ENCODE peak calls at places on chromosomes 5 and 9, in five cellular contexts. One of them, this sample, is unnamed.

GRCh38 chr9:34759432-34760134 is 49.6 kb upstream of the CCL21 start:
- DNase-seq in GM13977: no peak
- DNase-seq in occipital lobe: peak
- DNase-seq in GDM1: no peak
- DNase-seq in hippocampal formation: peak
- DNase-seq in this sample: no peak

GRCh38 chr5:176656467-176656990 is 9.2 kb downstream of the TSPAN17 start:
- DNase-seq in GM13977: no peak
- DNase-seq in occipital lobe: no peak
- DNase-seq in GDM1: no peak
- DNase-seq in hippocampal formation: no peak
- DNase-seq in this sample: no peak

GRCh38 chr5:142617416-142617815 is 68.5 kb downstream of the FGF1 start:
- DNase-seq in GM13977: peak
- DNase-seq in occipital lobe: no peak
- DNase-seq in GDM1: no peak
- DNase-seq in hippocampal formation: no peak
- DNase-seq in this sample: no peak

GRCh38 chr5:149677721-149678120 is 52.4 kb upstream of the PPARGC1B start:
- DNase-seq in GM13977: no peak
- DNase-seq in occipital lobe: no peak
- DNase-seq in GDM1: no peak
- DNase-seq in hippocampal formation: peak
- DNase-seq in this sample: no peak

GRCh38 chr5:35478856-35479682 is 138.6 kb upstream of the SPEF2 start:
- DNase-seq in GM13977: peak
- DNase-seq in occipital lobe: no peak
- DNase-seq in GDM1: no peak
- DNase-seq in hippocampal formation: no peak
- DNase-seq in this sample: no peak

GRCh38 chr5:14706615-14707021 is 42.1 kb downstream of the OTULIN start:
- DNase-seq in GM13977: no peak
- DNase-seq in occipital lobe: peak
- DNase-seq in GDM1: no peak
- DNase-seq in hippocampal formation: no peak
- DNase-seq in this sample: no peak

GRCh38 chr9:111036068-111036789 is 2.0 kb downstream of the LPAR1 start:
- DNase-seq in GM13977: no peak
- DNase-seq in occipital lobe: peak
- DNase-seq in GDM1: peak
- DNase-seq in hippocampal formation: peak
- DNase-seq in this sample: peak

GRCh38 chr9:132877818-132878694 is at the start of gene AK8:
- DNase-seq in GM13977: peak
- DNase-seq in occipital lobe: peak
- DNase-seq in GDM1: peak
- DNase-seq in hippocampal formation: peak
- DNase-seq in this sample: peak

GRCh38 chr5:73674669-73675004 is 48.6 kb downstream of the ARHGEF28 start:
- DNase-seq in GM13977: no peak
- DNase-seq in occipital lobe: no peak
- DNase-seq in GDM1: no peak
- DNase-seq in hippocampal formation: no peak
- DNase-seq in this sample: no peak

GRCh38 chr9:89882876-89883275 is 278.1 kb downstream of the GADD45G start:
- DNase-seq in GM13977: no peak
- DNase-seq in occipital lobe: no peak
- DNase-seq in GDM1: no peak
- DNase-seq in hippocampal formation: no peak
- DNase-seq in this sample: no peak

GRCh38 chr5:177100714-177101121 is 14.0 kb downstream of the FGFR4 start:
- DNase-seq in GM13977: no peak
- DNase-seq in occipital lobe: no peak
- DNase-seq in GDM1: no peak
- DNase-seq in hippocampal formation: no peak
- DNase-seq in this sample: no peak

GRCh38 chr5:36200513-36200912 is 41.2 kb downstream of the NADK2 start:
- DNase-seq in GM13977: no peak
- DNase-seq in occipital lobe: no peak
- DNase-seq in GDM1: no peak
- DNase-seq in hippocampal formation: no peak
- DNase-seq in this sample: no peak

GRCh38 chr5:65907138-65907537 is 19.2 kb upstream of the ERBIN start:
- DNase-seq in GM13977: no peak
- DNase-seq in occipital lobe: no peak
- DNase-seq in GDM1: no peak
- DNase-seq in hippocampal formation: no peak
- DNase-seq in this sample: no peak

GRCh38 chr5:78718827-78719226 is 70.3 kb upstream of the LHFPL2 start:
- DNase-seq in GM13977: no peak
- DNase-seq in occipital lobe: no peak
- DNase-seq in GDM1: no peak
- DNase-seq in hippocampal formation: no peak
- DNase-seq in this sample: no peak

GRCh38 chr9:88738708-88739107 is 203.7 kb downstream of the NXNL2 start:
- DNase-seq in GM13977: no peak
- DNase-seq in occipital lobe: no peak
- DNase-seq in GDM1: no peak
- DNase-seq in hippocampal formation: no peak
- DNase-seq in this sample: no peak

GRCh38 chr5:145825751-145826180 is 9.4 kb downstream of the PRELID2 start:
- DNase-seq in GM13977: peak
- DNase-seq in occipital lobe: no peak
- DNase-seq in GDM1: no peak
- DNase-seq in hippocampal formation: peak
- DNase-seq in this sample: peak

GRCh38 chr9:37994639-37995347 is 74.2 kb downstream of the SHB start:
- DNase-seq in GM13977: peak
- DNase-seq in occipital lobe: peak
- DNase-seq in GDM1: peak
- DNase-seq in hippocampal formation: peak
- DNase-seq in this sample: peak

GRCh38 chr9:119526703-119527102 is 157.5 kb upstream of the BRINP1 start:
- DNase-seq in GM13977: no peak
- DNase-seq in occipital lobe: no peak
- DNase-seq in GDM1: no peak
- DNase-seq in hippocampal formation: no peak
- DNase-seq in this sample: no peak

GRCh38 chr5:180313677-180314076 is 21.8 kb upstream of the MAPK9 start:
- DNase-seq in GM13977: peak
- DNase-seq in occipital lobe: no peak
- DNase-seq in GDM1: peak
- DNase-seq in hippocampal formation: peak
- DNase-seq in this sample: peak

GRCh38 chr9:134544388-134545212 is 97.0 kb upstream of the COL5A1 start:
- DNase-seq in GM13977: no peak
- DNase-seq in occipital lobe: no peak
- DNase-seq in GDM1: no peak
- DNase-seq in hippocampal formation: no peak
- DNase-seq in this sample: no peak

GRCh38 chr5:176521286-176521685 is 15.9 kb downstream of the RNF44 start:
- DNase-seq in GM13977: no peak
- DNase-seq in occipital lobe: no peak
- DNase-seq in GDM1: no peak
- DNase-seq in hippocampal formation: no peak
- DNase-seq in this sample: no peak

GRCh38 chr9:35110327-35110758 is 5.3 kb downstream of the ATOSB start:
- DNase-seq in GM13977: no peak
- DNase-seq in occipital lobe: peak
- DNase-seq in GDM1: no peak
- DNase-seq in hippocampal formation: peak
- DNase-seq in this sample: no peak

GRCh38 chr9:14031761-14032279 is 282.1 kb downstream of the NFIB start:
- DNase-seq in GM13977: no peak
- DNase-seq in occipital lobe: no peak
- DNase-seq in GDM1: no peak
- DNase-seq in hippocampal formation: no peak
- DNase-seq in this sample: no peak

GRCh38 chr5:93601433-93602175 is 18.6 kb downstream of the NR2F1 start:
- DNase-seq in GM13977: no peak
- DNase-seq in occipital lobe: peak
- DNase-seq in GDM1: no peak
- DNase-seq in hippocampal formation: peak
- DNase-seq in this sample: peak

GRCh38 chr5:157558681-157559080 is 16.9 kb downstream of the ADAM19 start:
- DNase-seq in GM13977: no peak
- DNase-seq in occipital lobe: no peak
- DNase-seq in GDM1: no peak
- DNase-seq in hippocampal formation: no peak
- DNase-seq in this sample: no peak

GRCh38 chr9:95880011-95880690 is 4.7 kb downstream of the ERCC6L2 start:
- DNase-seq in GM13977: no peak
- DNase-seq in occipital lobe: no peak
- DNase-seq in GDM1: no peak
- DNase-seq in hippocampal formation: no peak
- DNase-seq in this sample: no peak

GRCh38 chr9:101028346-101029299 is at the start of gene PLPPR1:
- DNase-seq in GM13977: no peak
- DNase-seq in occipital lobe: peak
- DNase-seq in GDM1: no peak
- DNase-seq in hippocampal formation: peak
- DNase-seq in this sample: peak

GRCh38 chr9:89256690-89257089 is 54.3 kb upstream of the CKS2 start:
- DNase-seq in GM13977: no peak
- DNase-seq in occipital lobe: no peak
- DNase-seq in GDM1: no peak
- DNase-seq in hippocampal formation: no peak
- DNase-seq in this sample: no peak

GRCh38 chr9:129686736-129687135 is 21.3 kb downstream of the PRRX2 start:
- DNase-seq in GM13977: no peak
- DNase-seq in occipital lobe: no peak
- DNase-seq in GDM1: no peak
- DNase-seq in hippocampal formation: no peak
- DNase-seq in this sample: no peak

GRCh38 chr5:30099634-30100033 is 1093.9 kb upstream of the CDH6 start:
- DNase-seq in GM13977: no peak
- DNase-seq in occipital lobe: no peak
- DNase-seq in GDM1: no peak
- DNase-seq in hippocampal formation: no peak
- DNase-seq in this sample: no peak

GRCh38 chr5:81027481-81028058 is 67.4 kb downstream of the RASGRF2 start:
- DNase-seq in GM13977: no peak
- DNase-seq in occipital lobe: no peak
- DNase-seq in GDM1: no peak
- DNase-seq in hippocampal formation: no peak
- DNase-seq in this sample: no peak

GRCh38 chr9:18361621-18362020 is 112.3 kb upstream of the ADAMTSL1 start:
- DNase-seq in GM13977: no peak
- DNase-seq in occipital lobe: no peak
- DNase-seq in GDM1: no peak
- DNase-seq in hippocampal formation: no peak
- DNase-seq in this sample: no peak

GRCh38 chr9:86764230-86765039 is 182.9 kb downstream of the GAS1 start:
- DNase-seq in GM13977: no peak
- DNase-seq in occipital lobe: no peak
- DNase-seq in GDM1: no peak
- DNase-seq in hippocampal formation: no peak
- DNase-seq in this sample: no peak

GRCh38 chr5:168844566-168845296 is 265.6 kb upstream of the PANK3 start:
- DNase-seq in GM13977: no peak
- DNase-seq in occipital lobe: no peak
- DNase-seq in GDM1: no peak
- DNase-seq in hippocampal formation: no peak
- DNase-seq in this sample: peak

GRCh38 chr5:15959560-15960164 is 219.9 kb downstream of the MARCHF11 start:
- DNase-seq in GM13977: no peak
- DNase-seq in occipital lobe: no peak
- DNase-seq in GDM1: no peak
- DNase-seq in hippocampal formation: no peak
- DNase-seq in this sample: peak